ENCODE peak calls at places on chromosomes 16 and 17, in eight cellular contexts. U is activated naive CD4-positive, alpha-beta T cell treated with Interleukin-2 at 50 U/mL for 16 hours; N is stimulated activated CD8-positive, alpha-beta memory T cell treated with anti-CD3 and anti-CD28 coated beads, Interleukin-4, amount 100 ng/mL, for 1 hour; G is OCI-LY7; H is NCI-H226; L is mesendoderm; Z is dermis blood vessel endothelial cell; P is renal cortical epithelial cell. O is an unnamed sample.

GRCh38 chr17:21379080-21379711 is 3.0 kb downstream of the KCNJ12 start:
- DNase-seq in U (no peak), N (no peak), G (no peak), H (no peak), L (no peak), Z (no peak), P (no peak), O (no peak)

GRCh38 chr16:78817442-78817829 is 718.0 kb downstream of the WWOX start:
- DNase-seq in U (no peak), N (no peak), G (no peak), H (no peak), L (no peak), Z (no peak), P (no peak), O (no peak)

GRCh38 chr16:54169112-54169511 is 117.5 kb downstream of the IRX3 start:
- DNase-seq in U (no peak), N (no peak), G (no peak), H (no peak), L (no peak), Z (no peak), P (no peak), O (no peak)

GRCh38 chr16:2295056-2295798 is 27.3 kb upstream of the RNPS1 start:
- DNase-seq in U (no peak), N (no peak), G (peak; percentile 22), H (no peak), L (no peak), Z (no peak), P (no peak), O (no peak)

GRCh38 chr17:43578699-43579569 is 32.8 kb upstream of the ETV4 start:
- DNase-seq in U (peak; percentile 33), N (peak; percentile 3), G (peak; percentile 65), H (peak; percentile 43), L (no peak), Z (peak; percentile 84), P (peak; percentile 78), O (peak; percentile 38)

GRCh38 chr16:57253410-57253927 is 8.4 kb downstream of the ARL2BP start:
- DNase-seq in U (no peak), N (no peak), G (no peak), H (no peak), L (no peak), Z (no peak), P (peak; percentile 87), O (no peak)

GRCh38 chr17:59783221-59784016 is 76.0 kb downstream of the VMP1 start:
- DNase-seq in U (no peak), N (no peak), G (peak; percentile 55), H (peak; percentile 57), L (peak; percentile 53), Z (peak; percentile 81), P (peak; percentile 92), O (no peak)

GRCh38 chr16:13305019-13305755 is 403.8 kb downstream of the SHISA9 start:
- DNase-seq in U (no peak), N (no peak), G (peak; percentile 16), H (no peak), L (peak; percentile 23), Z (no peak), P (peak; percentile 57), O (no peak)

GRCh38 chr16:61887903-61888302 is 148.3 kb downstream of the CDH8 start:
- DNase-seq in U (no peak), N (no peak), G (peak; percentile 55), H (peak; percentile 54), L (peak; percentile 91), Z (no peak), P (peak; percentile 3), O (no peak)

GRCh38 chr17:8408371-8408770 is 10.7 kb upstream of the RNF222 start:
- DNase-seq in U (no peak), N (no peak), G (no peak), H (no peak), L (peak; percentile 59), Z (no peak), P (peak; percentile 63), O (no peak)

GRCh38 chr16:89122322-89122831 is 28.7 kb downstream of the ACSF3 start:
- DNase-seq in U (peak; percentile 41), N (peak; percentile 21), G (peak; percentile 96), H (no peak), L (no peak), Z (no peak), P (no peak), O (no peak)

GRCh38 chr17:74417178-74418045 is 14.5 kb upstream of the GPRC5C start:
- DNase-seq in U (no peak), N (no peak), G (peak; percentile 67), H (peak; percentile 57), L (peak; percentile 48), Z (no peak), P (peak; percentile 98), O (peak; percentile 22)

GRCh38 chr17:41334385-41334784 is 16.2 kb downstream of the KRT33A start:
- DNase-seq in U (no peak), N (no peak), G (no peak), H (no peak), L (peak; percentile 86), Z (no peak), P (no peak), O (no peak)

GRCh38 chr16:50425648-50426047 is 56.9 kb upstream of the BRD7 start:
- DNase-seq in U (no peak), N (no peak), G (no peak), H (no peak), L (no peak), Z (no peak), P (no peak), O (no peak)

GRCh38 chr16:17499223-17499902 is 28.6 kb upstream of the XYLT1 start:
- DNase-seq in U (no peak), N (no peak), G (no peak), H (no peak), L (no peak), Z (no peak), P (no peak), O (no peak)

GRCh38 chr16:17031484-17032268 is 439.1 kb downstream of the XYLT1 start:
- DNase-seq in U (no peak), N (no peak), G (no peak), H (no peak), L (peak; percentile 44), Z (no peak), P (no peak), O (no peak)

GRCh38 chr17:43033947-43034622 is 9.1 kb downstream of the RND2 start:
- DNase-seq in U (no peak), N (no peak), G (no peak), H (no peak), L (peak; percentile 84), Z (no peak), P (no peak), O (no peak)

GRCh38 chr16:22141746-22142145 is 20.6 kb upstream of the SDR42E2 start:
- DNase-seq in U (no peak), N (no peak), G (peak; percentile 10), H (peak; percentile 16), L (peak; percentile 69), Z (peak; percentile 35), P (peak; percentile 16), O (no peak)

GRCh38 chr17:44655983-44656700 is at the start of gene MEIOC:
- DNase-seq in U (peak; percentile 42), N (no peak), G (peak; percentile 12), H (no peak), L (peak; percentile 83), Z (peak; percentile 6), P (no peak), O (peak; percentile 40)

GRCh38 chr16:47408491-47408890 is 52.4 kb downstream of the ITFG1 start:
- DNase-seq in U (no peak), N (no peak), G (no peak), H (no peak), L (no peak), Z (no peak), P (no peak), O (no peak)

GRCh38 chr16:86508947-86509758 is 1.2 kb upstream of the FOXF1 start:
- DNase-seq in U (no peak), N (no peak), G (no peak), H (peak; percentile 67), L (peak; percentile 59), Z (peak; percentile 74), P (no peak), O (no peak)

GRCh38 chr17:67993153-67993997 is 2.9 kb downstream of the C17orf58 start:
- DNase-seq in U (peak; percentile 68), N (peak; percentile 39), G (peak; percentile 97), H (peak; percentile 82), L (peak; percentile 87), Z (peak; percentile 90), P (peak; percentile 33), O (peak; percentile 84)

GRCh38 chr17:29143894-29144293 is 36.3 kb downstream of the MYO18A start:
- DNase-seq in U (peak; percentile 21), N (no peak), G (peak; percentile 59), H (peak; percentile 29), L (peak; percentile 72), Z (peak; percentile 48), P (peak; percentile 31), O (peak; percentile 30)

GRCh38 chr16:87661561-87661960 is 59.3 kb downstream of the JPH3 start:
- DNase-seq in U (peak; percentile 12), N (no peak), G (peak; percentile 55), H (no peak), L (peak; percentile 76), Z (peak; percentile 68), P (peak; percentile 18), O (peak; percentile 50)

GRCh38 chr16:57300387-57301125 is 16.1 kb upstream of the PLLP start:
- DNase-seq in U (peak; percentile 98), N (peak; percentile 98), G (peak; percentile 100), H (peak; percentile 94), L (peak; percentile 99), Z (peak; percentile 99), P (peak; percentile 94), O (peak; percentile 97)

GRCh38 chr17:75059369-75060345 is 12.6 kb downstream of the KCTD2 start:
- DNase-seq in U (no peak), N (no peak), G (peak; percentile 42), H (no peak), L (peak; percentile 55), Z (peak; percentile 81), P (peak; percentile 61), O (no peak)

GRCh38 chr17:27319536-27320221 is 25.8 kb downstream of the WSB1 start:
- DNase-seq in U (no peak), N (no peak), G (no peak), H (peak; percentile 63), L (peak; percentile 28), Z (peak; percentile 37), P (peak; percentile 81), O (no peak)

GRCh38 chr17:8189041-8189710 is 804 bp downstream of the BORCS6 start:
- DNase-seq in U (peak; percentile 39), N (no peak), G (no peak), H (no peak), L (no peak), Z (peak; percentile 50), P (no peak), O (peak; percentile 38)

GRCh38 chr17:19004601-19005441 is at the start of gene FAM83G:
- DNase-seq in U (peak; percentile 93), N (peak; percentile 75), G (peak; percentile 58), H (peak; percentile 83), L (peak; percentile 77), Z (peak; percentile 74), P (peak; percentile 40), O (peak; percentile 92)

GRCh38 chr17:62778990-62779681 is 29.0 kb downstream of the MARCHF10 start:
- DNase-seq in U (no peak), N (no peak), G (no peak), H (peak; percentile 98), L (no peak), Z (no peak), P (peak; percentile 92), O (no peak)

GRCh38 chr17:21302711-21303425 is 18.4 kb downstream of the MAP2K3 start:
- DNase-seq in U (no peak), N (no peak), G (no peak), H (no peak), L (no peak), Z (no peak), P (no peak), O (no peak)

GRCh38 chr17:40314557-40314953 is 5.6 kb downstream of the RARA start:
- DNase-seq in U (peak; percentile 90), N (peak; percentile 88), G (no peak), H (peak; percentile 87), L (no peak), Z (peak; percentile 97), P (peak; percentile 96), O (peak; percentile 89)

GRCh38 chr17:147796-148740 is 10.7 kb downstream of the SCGB1C2 start:
- DNase-seq in U (no peak), N (no peak), G (no peak), H (no peak), L (no peak), Z (no peak), P (no peak), O (no peak)

GRCh38 chr17:49516190-49516589 is 21.1 kb downstream of the NGFR start:
- DNase-seq in U (no peak), N (no peak), G (no peak), H (no peak), L (no peak), Z (no peak), P (peak; percentile 23), O (no peak)

O was measured in stimulated activated naive CD8-positive, alpha-beta T cell treated with anti-CD3 and anti-CD28 coated beads, Interleukin-15, Interleukin-2, amounts not matched to agents 100 U/mL and 50 U/mL, for 24 hours.